ENCODE peak calls at places on chromosomes 1 and 21, in nine cellular contexts. One of them, this sample, is unnamed. For H3K4me1, the result is how much of the 10 kb centered on the place peaks cover.

GRCh38 chr1:185369786-185370185 is 52.7 kb upstream of the IVNS1ABP start:
- DNase-seq in transverse colon: no peak
- DNase-seq in MM.1S: no peak
- DNase-seq in CD8-positive, alpha-beta memory T cell: no peak
- DNase-seq in heart left ventricle: no peak
- DNase-seq in body of pancreas: no peak
- DNase-seq in stomach: no peak
- DNase-seq in prostate gland: no peak
- DNase-seq in OCI-LY7: no peak
- DNase-seq in this sample: no peak

GRCh38 chr1:209199822-209200221 is 383.7 kb upstream of the CAMK1G start:
- DNase-seq in transverse colon: peak
- DNase-seq in MM.1S: no peak
- DNase-seq in CD8-positive, alpha-beta memory T cell: no peak
- DNase-seq in heart left ventricle: no peak
- DNase-seq in body of pancreas: no peak
- DNase-seq in stomach: no peak
- DNase-seq in prostate gland: no peak
- DNase-seq in OCI-LY7: no peak
- DNase-seq in this sample: no peak

GRCh38 chr1:13818926-13819325 is 118.9 kb downstream of the PRDM2 start:
- DNase-seq in transverse colon: no peak
- DNase-seq in MM.1S: no peak
- DNase-seq in CD8-positive, alpha-beta memory T cell: no peak
- DNase-seq in heart left ventricle: no peak
- DNase-seq in body of pancreas: peak
- DNase-seq in stomach: no peak
- DNase-seq in prostate gland: no peak
- DNase-seq in OCI-LY7: no peak
- DNase-seq in this sample: no peak

GRCh38 chr1:6574818-6575217 is 5.0 kb upstream of the ZBTB48 start:
- DNase-seq in transverse colon: no peak
- DNase-seq in MM.1S: no peak
- DNase-seq in CD8-positive, alpha-beta memory T cell: no peak
- DNase-seq in heart left ventricle: no peak
- DNase-seq in body of pancreas: no peak
- DNase-seq in stomach: no peak
- DNase-seq in prostate gland: no peak
- DNase-seq in OCI-LY7: no peak
- DNase-seq in this sample: no peak

GRCh38 chr1:11109361-11109760 is 9.7 kb upstream of the EXOSC10 start:
- DNase-seq in transverse colon: no peak
- DNase-seq in MM.1S: no peak
- DNase-seq in CD8-positive, alpha-beta memory T cell: no peak
- DNase-seq in heart left ventricle: no peak
- DNase-seq in body of pancreas: no peak
- DNase-seq in stomach: no peak
- DNase-seq in prostate gland: no peak
- DNase-seq in OCI-LY7: no peak
- DNase-seq in this sample: no peak

GRCh38 chr1:184260382-184260781 is 126.4 kb upstream of the C1orf21 start:
- DNase-seq in transverse colon: no peak
- DNase-seq in MM.1S: no peak
- DNase-seq in CD8-positive, alpha-beta memory T cell: no peak
- DNase-seq in heart left ventricle: no peak
- DNase-seq in body of pancreas: no peak
- DNase-seq in stomach: no peak
- DNase-seq in prostate gland: no peak
- DNase-seq in OCI-LY7: no peak
- DNase-seq in this sample: no peak

GRCh38 chr1:117171900-117172501 is 38.7 kb downstream of the VTCN1 start:
- DNase-seq in transverse colon: no peak
- DNase-seq in MM.1S: no peak
- DNase-seq in CD8-positive, alpha-beta memory T cell: no peak
- DNase-seq in heart left ventricle: peak
- DNase-seq in body of pancreas: peak
- DNase-seq in stomach: peak
- DNase-seq in prostate gland: peak
- DNase-seq in OCI-LY7: no peak
- DNase-seq in this sample: peak

GRCh38 chr1:185488673-185489311 is 171.7 kb upstream of the IVNS1ABP start:
- DNase-seq in transverse colon: peak
- DNase-seq in MM.1S: no peak
- DNase-seq in CD8-positive, alpha-beta memory T cell: no peak
- DNase-seq in heart left ventricle: peak
- DNase-seq in body of pancreas: peak
- DNase-seq in stomach: peak
- DNase-seq in prostate gland: peak
- DNase-seq in OCI-LY7: no peak
- DNase-seq in this sample: no peak

GRCh38 chr1:192657760-192658159 is 21.8 kb downstream of the RGS13 start:
- DNase-seq in transverse colon: no peak
- DNase-seq in MM.1S: no peak
- DNase-seq in CD8-positive, alpha-beta memory T cell: no peak
- DNase-seq in heart left ventricle: no peak
- DNase-seq in body of pancreas: no peak
- DNase-seq in stomach: no peak
- DNase-seq in prostate gland: no peak
- DNase-seq in OCI-LY7: no peak
- DNase-seq in this sample: no peak

GRCh38 chr1:50333595-50333974 is 89.7 kb downstream of the DMRTA2 start:
- DNase-seq in transverse colon: peak
- DNase-seq in MM.1S: peak
- DNase-seq in CD8-positive, alpha-beta memory T cell: peak
- DNase-seq in heart left ventricle: peak
- DNase-seq in body of pancreas: peak
- DNase-seq in stomach: peak
- DNase-seq in prostate gland: no peak
- DNase-seq in OCI-LY7: peak
- DNase-seq in this sample: peak

GRCh38 chr1:102879439-102879993 is 228.8 kb downstream of the COL11A1 start:
- DNase-seq in transverse colon: no peak
- DNase-seq in MM.1S: no peak
- DNase-seq in CD8-positive, alpha-beta memory T cell: no peak
- DNase-seq in heart left ventricle: no peak
- DNase-seq in body of pancreas: no peak
- DNase-seq in stomach: no peak
- DNase-seq in prostate gland: no peak
- DNase-seq in OCI-LY7: no peak
- DNase-seq in this sample: no peak

GRCh38 chr1:156482276-156482675 is 18.3 kb downstream of the MEF2D start:
- DNase-seq in transverse colon: no peak
- DNase-seq in MM.1S: no peak
- DNase-seq in CD8-positive, alpha-beta memory T cell: no peak
- DNase-seq in heart left ventricle: no peak
- DNase-seq in body of pancreas: no peak
- DNase-seq in stomach: no peak
- DNase-seq in prostate gland: no peak
- DNase-seq in OCI-LY7: no peak
- DNase-seq in this sample: no peak

GRCh38 chr21:34553199-34553952 is 41.4 kb upstream of the KCNE1 start:
- DNase-seq in transverse colon: no peak
- DNase-seq in MM.1S: no peak
- DNase-seq in CD8-positive, alpha-beta memory T cell: no peak
- DNase-seq in heart left ventricle: no peak
- DNase-seq in body of pancreas: no peak
- DNase-seq in stomach: no peak
- DNase-seq in prostate gland: no peak
- DNase-seq in OCI-LY7: no peak
- DNase-seq in this sample: no peak

GRCh38 chr1:110408488-110408887 is 994 bp upstream of the LAMTOR5 start:
- DNase-seq in transverse colon: no peak
- DNase-seq in MM.1S: no peak
- DNase-seq in CD8-positive, alpha-beta memory T cell: no peak
- DNase-seq in heart left ventricle: no peak
- DNase-seq in body of pancreas: no peak
- DNase-seq in stomach: no peak
- DNase-seq in prostate gland: no peak
- DNase-seq in OCI-LY7: no peak
- DNase-seq in this sample: no peak

GRCh38 chr1:236673284-236673919 is 12.9 kb upstream of the ACTN2 start:
- DNase-seq in transverse colon: no peak
- DNase-seq in MM.1S: no peak
- DNase-seq in CD8-positive, alpha-beta memory T cell: no peak
- DNase-seq in heart left ventricle: no peak
- DNase-seq in body of pancreas: no peak
- DNase-seq in stomach: no peak
- DNase-seq in prostate gland: no peak
- DNase-seq in OCI-LY7: no peak
- DNase-seq in this sample: no peak
- H3K4me3 ChIP-seq in transverse colon: no peak
- H3K4me3 ChIP-seq in MM.1S: no peak
- H3K4me3 ChIP-seq in CD8-positive, alpha-beta memory T cell: no peak
- H3K4me3 ChIP-seq in heart left ventricle: peak
- H3K4me3 ChIP-seq in body of pancreas: no peak
- H3K4me3 ChIP-seq in stomach: no peak
- H3K4me3 ChIP-seq in prostate gland: no peak
- H3K4me3 ChIP-seq in OCI-LY7: no peak
- H3K4me3 ChIP-seq in this sample: no peak

DNA sequence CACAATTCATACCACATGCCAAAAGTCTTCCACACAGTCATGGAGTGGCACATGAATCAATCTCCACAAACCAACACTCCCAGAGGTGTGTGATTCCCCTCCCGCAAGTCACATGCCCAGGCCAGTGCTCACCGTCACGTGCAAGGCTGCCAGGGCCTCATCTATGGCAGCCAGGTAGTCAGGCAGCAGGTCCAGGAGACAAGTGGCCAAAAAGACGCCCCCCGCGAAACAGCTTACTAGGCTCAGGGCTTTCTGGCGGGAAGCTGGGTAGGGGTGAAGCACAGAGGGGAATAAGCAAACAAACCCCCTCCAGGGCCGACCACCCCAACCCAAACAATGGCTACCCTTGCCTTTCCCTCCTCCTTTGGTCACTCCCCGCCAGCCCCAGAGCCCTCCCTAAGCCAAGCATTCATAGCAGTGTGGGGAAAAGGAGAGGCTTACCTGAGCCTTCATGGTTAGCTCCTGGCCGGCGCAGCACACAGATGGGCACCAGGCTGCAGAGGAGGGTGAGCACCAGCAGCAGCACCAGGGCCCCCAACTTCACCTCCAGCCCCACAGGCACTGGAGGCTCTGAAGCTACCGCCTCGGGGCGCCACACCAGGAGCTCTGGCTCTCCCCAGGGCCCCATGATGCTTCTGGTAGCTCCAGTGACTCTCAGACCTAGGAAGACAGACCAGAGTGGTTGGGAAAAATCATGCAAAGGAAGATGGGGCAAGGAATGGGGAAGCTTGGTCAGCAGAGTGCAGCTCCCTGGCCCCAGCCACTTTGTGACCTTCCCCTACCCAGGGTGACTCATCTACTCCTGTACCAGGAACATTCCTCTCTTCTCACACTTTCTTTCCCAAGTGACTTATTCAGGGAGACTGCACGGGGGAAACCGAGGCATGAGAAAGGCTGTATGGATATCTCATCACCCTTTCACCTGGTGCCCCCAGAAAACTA is 978 bp downstream of the SLC39A1 start:
- DNase-seq in transverse colon: peak
- DNase-seq in MM.1S: no peak
- DNase-seq in CD8-positive, alpha-beta memory T cell: no peak
- DNase-seq in heart left ventricle: peak
- DNase-seq in body of pancreas: peak
- DNase-seq in stomach: peak
- DNase-seq in prostate gland: peak
- DNase-seq in OCI-LY7: no peak
- DNase-seq in this sample: peak
- H3K4me1 ChIP-seq in transverse colon: under half
- H3K4me1 ChIP-seq in MM.1S: under half
- H3K4me1 ChIP-seq in CD8-positive, alpha-beta memory T cell: under half
- H3K4me1 ChIP-seq in heart left ventricle: half or more
- H3K4me1 ChIP-seq in body of pancreas: half or more
- H3K4me1 ChIP-seq in stomach: under half
- H3K4me1 ChIP-seq in prostate gland: under half
- H3K4me1 ChIP-seq in OCI-LY7: under half
- H3K4me1 ChIP-seq in this sample: under half

GRCh38 chr1:87182611-87183010 is 146.1 kb upstream of the LMO4 start:
- DNase-seq in transverse colon: no peak
- DNase-seq in MM.1S: no peak
- DNase-seq in CD8-positive, alpha-beta memory T cell: no peak
- DNase-seq in heart left ventricle: no peak
- DNase-seq in body of pancreas: no peak
- DNase-seq in stomach: no peak
- DNase-seq in prostate gland: no peak
- DNase-seq in OCI-LY7: no peak
- DNase-seq in this sample: no peak
- H3K4me3 ChIP-seq in transverse colon: no peak
- H3K4me3 ChIP-seq in MM.1S: no peak
- H3K4me3 ChIP-seq in CD8-positive, alpha-beta memory T cell: no peak
- H3K4me3 ChIP-seq in heart left ventricle: no peak
- H3K4me3 ChIP-seq in body of pancreas: no peak
- H3K4me3 ChIP-seq in stomach: no peak
- H3K4me3 ChIP-seq in prostate gland: no peak
- H3K4me3 ChIP-seq in OCI-LY7: no peak
- H3K4me3 ChIP-seq in this sample: no peak

GRCh38 chr1:2473198-2473597 is 2.9 kb upstream of the PLCH2 start:
- DNase-seq in transverse colon: no peak
- DNase-seq in MM.1S: no peak
- DNase-seq in CD8-positive, alpha-beta memory T cell: no peak
- DNase-seq in heart left ventricle: no peak
- DNase-seq in body of pancreas: no peak
- DNase-seq in stomach: no peak
- DNase-seq in prostate gland: no peak
- DNase-seq in OCI-LY7: no peak
- DNase-seq in this sample: no peak

GRCh38 chr1:2475571-2475970 is 518 bp upstream of the PLCH2 start:
- DNase-seq in transverse colon: no peak
- DNase-seq in MM.1S: no peak
- DNase-seq in CD8-positive, alpha-beta memory T cell: no peak
- DNase-seq in heart left ventricle: no peak
- DNase-seq in body of pancreas: no peak
- DNase-seq in stomach: no peak
- DNase-seq in prostate gland: no peak
- DNase-seq in OCI-LY7: no peak
- DNase-seq in this sample: no peak

GRCh38 chr1:2476066-2476999 is at the start of gene PLCH2:
- DNase-seq in transverse colon: no peak
- DNase-seq in MM.1S: no peak
- DNase-seq in CD8-positive, alpha-beta memory T cell: no peak
- DNase-seq in heart left ventricle: no peak
- DNase-seq in body of pancreas: no peak
- DNase-seq in stomach: no peak
- DNase-seq in prostate gland: no peak
- DNase-seq in OCI-LY7: no peak
- DNase-seq in this sample: no peak

GRCh38 chr1:2474104-2474787 is 1.8 kb upstream of the PLCH2 start:
- DNase-seq in transverse colon: no peak
- DNase-seq in MM.1S: no peak
- DNase-seq in CD8-positive, alpha-beta memory T cell: no peak
- DNase-seq in heart left ventricle: no peak
- DNase-seq in body of pancreas: no peak
- DNase-seq in stomach: no peak
- DNase-seq in prostate gland: no peak
- DNase-seq in OCI-LY7: no peak
- DNase-seq in this sample: no peak

DNA sequence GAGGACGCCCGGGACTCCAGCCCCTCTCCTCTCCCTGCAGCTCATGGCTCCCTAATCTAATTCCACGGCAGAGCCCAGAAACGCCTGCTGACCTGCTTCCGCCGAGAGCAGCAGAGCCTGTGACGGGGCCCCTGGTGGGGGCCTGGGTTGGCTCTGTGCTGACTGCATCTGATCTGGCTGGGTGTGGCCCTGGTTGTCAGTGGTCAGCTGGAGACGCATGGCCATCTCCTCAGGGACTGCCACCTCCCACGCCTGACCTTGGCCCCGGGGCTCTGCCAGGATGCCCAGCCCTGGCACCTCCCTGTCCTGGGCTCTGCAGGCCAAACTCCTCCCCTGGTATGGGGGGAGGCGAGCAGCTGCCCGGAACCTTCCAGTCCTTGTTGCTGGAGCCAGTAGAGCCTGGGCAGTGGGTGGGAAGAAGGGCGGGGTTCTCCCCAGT is 1.1 kb upstream of the PLCH2 start:
- DNase-seq in transverse colon: no peak
- DNase-seq in MM.1S: no peak
- DNase-seq in CD8-positive, alpha-beta memory T cell: no peak
- DNase-seq in heart left ventricle: no peak
- DNase-seq in body of pancreas: no peak
- DNase-seq in stomach: peak
- DNase-seq in prostate gland: no peak
- DNase-seq in OCI-LY7: no peak
- DNase-seq in this sample: no peak
- H3K4me1 ChIP-seq in transverse colon: under half
- H3K4me1 ChIP-seq in MM.1S: under half
- H3K4me1 ChIP-seq in CD8-positive, alpha-beta memory T cell: under half
- H3K4me1 ChIP-seq in heart left ventricle: under half
- H3K4me1 ChIP-seq in body of pancreas: under half
- H3K4me1 ChIP-seq in stomach: under half
- H3K4me1 ChIP-seq in prostate gland: under half
- H3K4me1 ChIP-seq in OCI-LY7: under half
- H3K4me1 ChIP-seq in this sample: under half

This sample was measured in lung.